ENCODE peak calls at places on chromosomes 6 and 20, in seven cellular contexts. D, L, W, M, V, Y and I are unnamed samples.

GRCh38 chr6:141675957-141676356 is 456.8 kb upstream of the GJE1 start:
- DNase-seq in D (no peak), L (no peak), W (no peak), M (no peak), V (peak), Y (no peak), I (no peak)

GRCh38 chr6:80165143-80165542 is 58.7 kb downstream of the BCKDHB start:
- DNase-seq in D (no peak), L (no peak), W (no peak), M (no peak), V (no peak), Y (no peak), I (no peak)

GRCh38 chr6:169156108-169156821 is 97.4 kb downstream of the THBS2 start:
- DNase-seq in D (no peak), L (no peak), W (no peak), M (no peak), V (no peak), Y (no peak), I (no peak)

GRCh38 chr6:13431861-13432465 is 55.4 kb downstream of the GFOD1 start:
- DNase-seq in D (no peak), L (no peak), W (no peak), M (no peak), V (peak), Y (no peak), I (no peak)

GRCh38 chr6:78599526-78599925 is 267.8 kb upstream of the IRAK1BP1 start:
- DNase-seq in D (no peak), L (no peak), W (no peak), M (no peak), V (no peak), Y (no peak), I (no peak)

GRCh38 chr20:62367483-62368302 is 581 bp upstream of the LAMA5 start:
- DNase-seq in D (no peak), L (peak), W (no peak), M (peak), V (peak), Y (no peak), I (peak)

GRCh38 chr6:9292975-9293374 is 857.6 kb upstream of the SLC35B3 start:
- DNase-seq in D (no peak), L (no peak), W (no peak), M (no peak), V (no peak), Y (no peak), I (no peak)

GRCh38 chr6:90653750-90654149 is 66.9 kb upstream of the MAP3K7 start:
- DNase-seq in D (no peak), L (no peak), W (no peak), M (no peak), V (no peak), Y (no peak), I (no peak)

GRCh38 chr20:44033344-44033743 is 118.7 kb downstream of the TOX2 start:
- DNase-seq in D (no peak), L (no peak), W (no peak), M (no peak), V (no peak), Y (no peak), I (no peak)

GRCh38 chr6:30763155-30763617 is 18.8 kb upstream of the IER3 start:
- DNase-seq in D (no peak), L (no peak), W (no peak), M (no peak), V (no peak), Y (no peak), I (no peak)

GRCh38 chr6:33705268-33705885 is 6.1 kb downstream of the UQCC2 start:
- DNase-seq in D (no peak), L (no peak), W (no peak), M (no peak), V (no peak), Y (no peak), I (no peak)

GRCh38 chr20:63612276-63612931 is 14.5 kb downstream of the GMEB2 start:
- DNase-seq in D (no peak), L (peak), W (no peak), M (no peak), V (no peak), Y (no peak), I (peak)

GRCh38 chr6:112150363-112150762 is 63.0 kb downstream of the FAM229B start:
- DNase-seq in D (no peak), L (no peak), W (no peak), M (no peak), V (peak), Y (no peak), I (no peak)

GRCh38 chr20:63738687-63739128 is 868 bp upstream of the SLC2A4RG start:
- DNase-seq in D (peak), L (peak), W (peak), M (peak), V (no peak), Y (no peak), I (peak)

GRCh38 chr6:131210469-131210868 is 75.2 kb downstream of the AKAP7 start:
- DNase-seq in D (no peak), L (no peak), W (no peak), M (no peak), V (no peak), Y (no peak), I (no peak)

GRCh38 chr20:61728786-61729365 is 336.8 kb downstream of the TAF4 start:
- DNase-seq in D (no peak), L (no peak), W (no peak), M (no peak), V (no peak), Y (no peak), I (no peak)

GRCh38 chr6:8939615-8940014 is 504.3 kb upstream of the SLC35B3 start:
- DNase-seq in D (no peak), L (no peak), W (no peak), M (no peak), V (peak), Y (no peak), I (no peak)

GRCh38 chr20:8901237-8902025 is 167.5 kb upstream of the PLCB4 start:
- DNase-seq in D (no peak), L (peak), W (peak), M (no peak), V (no peak), Y (no peak), I (no peak)

GRCh38 chr6:15443119-15443518 is 197.2 kb downstream of the JARID2 start:
- DNase-seq in D (no peak), L (no peak), W (no peak), M (no peak), V (peak), Y (no peak), I (no peak)

GRCh38 chr6:95352064-95352463 is 225.3 kb upstream of the MANEA start:
- DNase-seq in D (no peak), L (no peak), W (no peak), M (no peak), V (no peak), Y (no peak), I (no peak)

GRCh38 chr6:167150815-167151557 is 6.8 kb downstream of the GPR31 start:
- DNase-seq in D (no peak), L (no peak), W (no peak), M (no peak), V (no peak), Y (no peak), I (no peak)

GRCh38 chr6:130655586-130655985 is 171.6 kb upstream of the SMLR1 start:
- DNase-seq in D (no peak), L (no peak), W (no peak), M (no peak), V (no peak), Y (no peak), I (no peak)

GRCh38 chr6:53526000-53526399 is 18.9 kb downstream of the GCLC start:
- DNase-seq in D (no peak), L (no peak), W (no peak), M (no peak), V (no peak), Y (no peak), I (no peak)

GRCh38 chr6:53527249-53527765 is 17.6 kb downstream of the GCLC start:
- DNase-seq in D (no peak), L (no peak), W (no peak), M (no peak), V (no peak), Y (no peak), I (no peak)

GRCh38 chr6:53523511-53524454 is 21.1 kb downstream of the GCLC start:
- DNase-seq in D (no peak), L (no peak), W (no peak), M (no peak), V (no peak), Y (no peak), I (no peak)

GRCh38 chr6:53528107-53528506 is 16.8 kb downstream of the GCLC start:
- DNase-seq in D (no peak), L (no peak), W (no peak), M (no peak), V (no peak), Y (no peak), I (no peak)

GRCh38 chr6:53524455-53524815 is 20.5 kb downstream of the GCLC start:
- DNase-seq in D (no peak), L (no peak), W (no peak), M (no peak), V (peak), Y (no peak), I (no peak)
- H3K27ac ChIP-seq in D (peak), L (no peak), W (peak), M (no peak), V (peak), Y (no peak), I (no peak)

GRCh38 chr6:56668158-56668557 is 25.5 kb upstream of the DST start:
- DNase-seq in D (no peak), L (no peak), W (no peak), M (no peak), V (no peak), Y (no peak), I (no peak)
- H3K4me3 ChIP-seq in D (no peak), L (no peak), W (no peak), M (no peak), V (no peak), Y (no peak), I (no peak)

GRCh38 chr6:53064726-53065265 is 408 bp upstream of the FBXO9 start:
- DNase-seq in D (peak), L (peak), W (peak), M (peak), V (peak), Y (peak), I (peak)
- TF ChIP-seq POLR2A in D (no peak), L (peak), W (no peak), M (peak), V (no peak), Y (no peak), I (no peak)

GRCh38 chr20:3183896-3184295 is 10.5 kb upstream of the LZTS3 start:
- DNase-seq in D (no peak), L (no peak), W (no peak), M (no peak), V (no peak), Y (no peak), I (no peak)
- H3K27ac ChIP-seq in D (no peak), L (no peak), W (no peak), M (no peak), V (no peak), Y (no peak), I (no peak)